ENCODE peak calls at places on chromosome 3, in four cellular contexts. A is HCT116, D is neural progenitor cell, K is neuronal stem cell. U is an unnamed sample. For H3K4me1, the result is how much of the 10 kb centered on the place peaks cover.

GRCh38 chr3:15731024-15731423 is 66.8 kb downstream of the ANKRD28 start:
- DNase-seq in D (no peak), A (no peak), K (no peak), U (no peak)

GRCh38 chr3:50202353-50203112 is 2.5 kb upstream of the SLC38A3 start:
- DNase-seq in K (no peak), D (no peak), A (no peak), U (peak)

GRCh38 chr3:32437898-32438297 is 46.2 kb downstream of the CMTM7 start:
- DNase-seq in D (no peak), K (no peak), A (no peak), U (peak)

GRCh38 chr3:106083207-106083606 is 214.4 kb upstream of the CBLB start:
- DNase-seq in D (no peak), K (no peak), A (no peak), U (no peak)

GRCh38 chr3:43194490-43195115 is 88.7 kb upstream of the POMGNT2 start:
- DNase-seq in K (no peak), D (no peak), A (no peak), U (no peak)

GRCh38 chr3:154956815-154957214 is 123.3 kb upstream of the MME start:
- DNase-seq in K (no peak), D (no peak), A (no peak), U (no peak)

GRCh38 chr3:171904829-171905228 is 61.7 kb downstream of the TMEM212 start:
- DNase-seq in D (no peak), A (no peak), K (no peak), U (no peak)

GRCh38 chr3:146466596-146466995 is 2.8 kb downstream of the PLSCR2 start:
- DNase-seq in A (no peak), K (no peak), D (no peak), U (no peak)

GRCh38 chr3:55206000-55206399 is 278.1 kb upstream of the LRTM1 start:
- DNase-seq in D (no peak), K (no peak), A (no peak), U (no peak)

GRCh38 chr3:140143670-140144069 is 208.7 kb downstream of the CLSTN2 start:
- DNase-seq in D (no peak), K (no peak), A (no peak), U (no peak)

GRCh38 chr3:120615863-120616599 is 19.9 kb downstream of the NDUFB4 start:
- DNase-seq in A (no peak), K (no peak), D (no peak), U (no peak)

GRCh38 chr3:153339065-153339464 is 177.0 kb downstream of the RAP2B start:
- DNase-seq in D (no peak), A (no peak), K (no peak), U (no peak)

GRCh38 chr3:195909294-195909644 is 918 bp upstream of the TNK2 start:
- DNase-seq in A (no peak), D (peak), K (no peak), U (no peak)

GRCh38 chr3:4888913-4889846 is 90.1 kb upstream of the BHLHE40 start:
- DNase-seq in D (no peak), A (no peak), K (no peak), U (no peak)

GRCh38 chr3:115666081-115666480 is 42.8 kb downstream of the GAP43 start:
- DNase-seq in D (no peak), K (no peak), A (no peak), U (no peak)

GRCh38 chr3:184596233-184596632 is 34.6 kb downstream of the EPHB3 start:
- DNase-seq in D (no peak), K (no peak), A (no peak), U (no peak)
- H3K4me1 ChIP-seq in D (under half), K (under half), A (under half), U (under half)

GRCh38 chr3:170749185-170749584 is 120.8 kb downstream of the RPL22L1 start:
- DNase-seq in A (no peak), K (no peak), D (no peak), U (no peak)
- H3K4me1 ChIP-seq in A (under half), K (under half), D (under half), U (half or more)

GRCh38 chr3:30660656-30661055 is 54.3 kb downstream of the TGFBR2 start:
- DNase-seq in D (no peak), K (no peak), A (no peak), U (no peak)

GRCh38 chr3:30660128-30660525 is 53.7 kb downstream of the TGFBR2 start:
- DNase-seq in K (no peak), D (no peak), A (no peak), U (no peak)

GRCh38 chr3:30659270-30660127 is 53.1 kb downstream of the TGFBR2 start:
- DNase-seq in D (no peak), K (no peak), A (peak), U (no peak)

GRCh38 chr3:30662836-30663235 is 56.4 kb downstream of the TGFBR2 start:
- DNase-seq in A (no peak), D (no peak), K (no peak), U (no peak)

GRCh38 chr3:30661107-30661873 is 54.9 kb downstream of the TGFBR2 start:
- DNase-seq in K (no peak), D (no peak), A (no peak), U (no peak)
- H3K4me1 ChIP-seq in K (under half), D (under half), A (half or more), U (half or more)

GRCh38 chr3:61948699-61949305 is 387.4 kb downstream of the PTPRG start:
- DNase-seq in D (no peak), K (no peak), A (no peak), U (no peak)
- H3K4me1 ChIP-seq in D (half or more), K (under half), A (under half), U (under half)

DNA sequence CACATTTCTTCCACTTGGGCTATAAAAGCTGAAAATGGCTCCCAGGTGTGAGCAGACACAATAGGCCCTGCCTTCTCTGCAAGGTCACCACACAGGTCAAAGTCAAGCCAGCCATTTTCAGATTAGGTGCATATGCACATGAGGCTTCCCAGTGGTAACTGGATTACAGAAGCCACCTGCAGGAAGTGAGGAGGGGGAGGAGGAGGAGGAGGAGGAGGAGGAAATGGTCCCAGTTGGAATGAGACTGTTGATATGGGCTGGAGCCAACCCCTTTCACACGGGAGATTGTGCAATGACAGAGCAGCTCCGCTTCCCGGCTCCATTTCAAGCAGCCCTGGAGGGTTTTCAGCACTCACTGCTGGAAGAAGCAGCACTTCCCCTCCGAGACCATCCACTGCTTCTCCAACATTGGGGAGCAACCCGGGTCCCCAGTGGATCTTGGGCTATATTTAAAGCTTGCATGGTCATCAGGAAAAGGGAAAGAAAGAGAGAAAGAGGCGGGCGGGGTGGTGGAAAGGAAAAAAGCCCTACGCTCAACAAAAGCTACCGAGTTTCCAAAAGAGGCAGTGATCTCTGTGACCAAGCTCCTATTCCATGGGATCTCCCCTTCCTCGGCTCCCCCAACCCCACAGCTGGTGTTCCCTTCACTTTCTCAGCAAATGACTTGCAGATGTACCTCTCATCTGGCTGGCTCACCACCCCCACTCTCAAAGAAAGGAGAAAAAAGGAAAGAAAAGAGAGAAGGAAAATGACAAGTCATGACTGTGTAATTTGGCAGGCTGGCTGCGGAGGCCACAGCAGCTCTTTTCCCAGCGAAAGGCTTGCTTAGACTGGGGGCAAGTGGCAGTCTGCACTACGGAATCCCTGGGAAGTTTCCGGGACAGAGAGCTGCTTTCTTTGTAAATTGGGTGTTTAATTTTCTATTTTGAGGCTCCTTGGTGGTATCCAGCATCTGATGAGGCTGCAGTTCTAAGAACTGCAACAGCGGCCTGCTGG is 58.3 kb downstream of the LRIG1 start:
- DNase-seq in A (no peak), K (no peak), D (peak), U (no peak)
- H3K4me1 ChIP-seq in A (under half), K (under half), D (half or more), U (under half)

DNA sequence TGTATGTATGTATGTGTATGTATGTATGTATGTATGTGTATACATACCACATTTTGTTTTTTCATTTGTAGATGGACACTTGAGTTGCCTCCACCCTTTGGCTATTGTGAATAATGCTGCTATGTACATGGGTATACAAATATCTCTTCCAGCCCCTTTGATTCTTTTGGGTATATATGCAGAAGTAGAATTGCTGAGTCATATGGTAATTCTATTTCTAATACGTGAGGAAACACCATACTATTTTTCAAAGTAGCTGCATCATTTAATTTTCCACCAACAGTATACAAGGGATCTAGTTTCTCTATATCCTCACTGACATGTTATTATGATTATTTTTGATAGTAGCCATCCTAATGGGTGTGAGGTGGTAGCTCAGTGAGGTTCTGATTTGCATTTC is 228.3 kb downstream of the OPA1 start:
- DNase-seq in A (no peak), K (no peak), D (no peak), U (no peak)
- H3K4me1 ChIP-seq in A (under half), K (under half), D (under half), U (under half)

GRCh38 chr3:31226331-31226730 is 306.4 kb upstream of the STT3B start:
- DNase-seq in K (no peak), D (no peak), A (no peak), U (no peak)
- H3K4me1 ChIP-seq in K (under half), D (under half), A (under half), U (under half)

DNA sequence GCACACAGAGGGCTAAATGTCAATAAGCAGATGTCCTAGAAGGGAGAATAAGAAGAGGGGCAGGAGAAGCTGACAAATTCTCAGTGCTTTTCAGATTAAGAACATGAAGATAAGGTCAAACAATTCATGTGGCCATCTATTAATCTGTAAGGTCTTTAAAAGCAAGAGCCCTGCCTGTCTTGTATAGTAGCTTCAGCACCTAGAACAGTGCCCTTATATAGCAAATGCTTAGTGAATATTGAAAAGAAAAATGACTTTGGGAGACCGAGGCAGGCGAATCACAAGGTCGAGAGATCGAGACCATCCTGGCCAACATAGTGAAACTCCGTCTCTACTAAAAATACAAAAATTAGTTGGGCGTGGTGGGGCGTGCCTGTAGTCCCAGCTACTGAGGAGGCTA is 18.1 kb downstream of the SNTN start:
- DNase-seq in D (no peak), K (no peak), A (no peak), U (no peak)
- H3K4me1 ChIP-seq in D (under half), K (under half), A (under half), U (under half)

GRCh38 chr3:1380926-1381646 is 288.3 kb downstream of the CNTN6 start:
- DNase-seq in A (no peak), D (no peak), K (no peak), U (no peak)

GRCh38 chr3:1381647-1382036 is 288.8 kb downstream of the CNTN6 start:
- DNase-seq in K (no peak), D (no peak), A (no peak), U (no peak)
- H3K4me1 ChIP-seq in K (under half), D (under half), A (under half), U (under half)